ENCODE peak calls at places on chromosomes 11 and 22, in nine cellular contexts. E is mucosa of descending colon, Q is H9, V is OCI-LY7, P is epithelial cell of esophagus, G is left ventricle myocardium inferior, H is Calu3, R is AG09309, A is HFFc6. W is an unnamed sample.

GRCh38 chr22:37765498-37765897 is 42.2 kb upstream of the GCAT start:
- DNase-seq in E (no peak), Q (no peak), V (no peak), P (no peak), G (peak; percentile 70), H (no peak), R (no peak), A (no peak), W (no peak)

GRCh38 chr11:128501576-128502549 is 85.5 kb downstream of the ETS1 start:
- DNase-seq in E (peak; percentile 52), Q (no peak), V (no peak), P (no peak), G (peak; percentile 50), H (no peak), R (no peak), A (peak; percentile 80), W (peak; percentile 82)

GRCh38 chr11:102487214-102487613 is 34.6 kb upstream of the TMEM123 start:
- DNase-seq in E (no peak), Q (no peak), V (no peak), P (no peak), G (no peak), H (no peak), R (no peak), A (no peak), W (no peak)

GRCh38 chr22:24976442-24977218 is 24.1 kb downstream of the KIAA1671 start:
- DNase-seq in E (no peak), Q (no peak), V (no peak), P (peak; percentile 81), G (no peak), H (no peak), R (no peak), A (no peak), W (no peak)

GRCh38 chr11:6413791-6414231 is 5.1 kb downstream of the APBB1 start:
- DNase-seq in E (no peak), Q (no peak), V (no peak), P (no peak), G (no peak), H (no peak), R (no peak), A (no peak), W (no peak)

GRCh38 chr11:101686514-101686913 is 102.7 kb upstream of the TRPC6 start:
- DNase-seq in E (no peak), Q (no peak), V (no peak), P (peak; percentile 95), G (no peak), H (peak; percentile 39), R (peak; percentile 34), A (no peak), W (peak; percentile 57)

GRCh38 chr11:117084992-117085391 is 13.2 kb downstream of the SIK3 start:
- DNase-seq in E (no peak), Q (no peak), V (no peak), P (no peak), G (no peak), H (no peak), R (no peak), A (no peak), W (no peak)

GRCh38 chr22:39360674-39361413 is 11.1 kb downstream of the SYNGR1 start:
- DNase-seq in E (no peak), Q (peak; percentile 43), V (no peak), P (peak; percentile 83), G (no peak), H (peak; percentile 25), R (no peak), A (no peak), W (no peak)

GRCh38 chr11:67439321-67440228 is 2.1 kb upstream of the PTPRCAP start:
- DNase-seq in E (no peak), Q (peak; percentile 63), V (no peak), P (peak; percentile 53), G (no peak), H (peak; percentile 45), R (no peak), A (peak; percentile 16), W (no peak)

GRCh38 chr11:67440229-67441081 is 2.8 kb downstream of the CORO1B start:
- DNase-seq in E (no peak), Q (no peak), V (peak; percentile 27), P (no peak), G (no peak), H (no peak), R (no peak), A (no peak), W (no peak)

GRCh38 chr11:67436459-67437081 is 912 bp downstream of the PTPRCAP start:
- DNase-seq in E (peak; percentile 55), Q (peak; percentile 85), V (peak; percentile 91), P (no peak), G (no peak), H (no peak), R (no peak), A (no peak), W (no peak)

GRCh38 chr11:67437082-67437821 is at the start of gene PTPRCAP:
- DNase-seq in E (peak; percentile 63), Q (no peak), V (peak; percentile 89), P (no peak), G (no peak), H (no peak), R (no peak), A (no peak), W (no peak)

DNA sequence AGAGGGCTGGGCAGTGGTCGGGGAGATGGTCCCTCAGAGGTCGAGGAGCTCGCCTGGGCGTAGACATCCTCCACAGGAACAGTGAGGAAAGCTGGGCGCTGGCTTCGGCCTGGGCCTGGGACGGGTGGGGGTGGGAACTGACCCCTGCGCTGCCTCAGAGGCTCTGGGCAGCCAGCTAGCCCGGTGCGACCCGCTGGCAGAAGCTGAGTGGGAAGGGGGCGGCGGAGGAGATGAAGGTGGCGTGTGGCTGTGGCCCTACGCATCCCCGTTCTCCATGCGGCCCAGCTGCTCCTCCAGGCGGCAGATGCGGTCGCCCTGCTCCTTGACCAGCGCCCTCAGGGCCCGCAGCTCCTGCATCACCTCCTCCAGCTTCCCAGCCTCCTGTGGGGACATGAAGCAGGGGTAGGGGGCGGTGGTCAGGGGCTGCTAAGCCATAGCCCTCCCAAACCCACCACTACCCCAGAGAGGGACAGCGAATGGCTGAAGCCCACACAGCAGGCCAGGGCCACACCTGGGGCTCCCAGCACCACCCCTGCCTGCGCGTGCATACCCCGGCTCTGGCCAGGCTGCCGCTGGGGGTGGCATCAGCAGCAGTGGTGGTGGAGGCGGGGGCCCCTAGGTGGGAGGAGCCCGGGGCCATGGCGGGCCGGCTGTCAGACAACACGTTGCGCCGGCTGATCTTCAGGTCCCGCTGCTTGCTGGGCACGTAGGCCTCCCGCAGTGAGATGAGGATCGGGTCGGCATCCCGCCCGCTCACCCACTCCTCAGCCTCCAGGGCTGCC is 830 bp upstream of the PTPRCAP start:
- DNase-seq in E (no peak), Q (peak; percentile 58), V (peak; percentile 81), P (no peak), G (no peak), H (no peak), R (no peak), A (no peak), W (no peak)
- TF ChIP-seq CTCF in E (no peak), Q (no peak), V (peak; percentile 28), P (no peak), G (no peak), H (no peak), R (no peak), A (no peak), W (no peak)

DNA sequence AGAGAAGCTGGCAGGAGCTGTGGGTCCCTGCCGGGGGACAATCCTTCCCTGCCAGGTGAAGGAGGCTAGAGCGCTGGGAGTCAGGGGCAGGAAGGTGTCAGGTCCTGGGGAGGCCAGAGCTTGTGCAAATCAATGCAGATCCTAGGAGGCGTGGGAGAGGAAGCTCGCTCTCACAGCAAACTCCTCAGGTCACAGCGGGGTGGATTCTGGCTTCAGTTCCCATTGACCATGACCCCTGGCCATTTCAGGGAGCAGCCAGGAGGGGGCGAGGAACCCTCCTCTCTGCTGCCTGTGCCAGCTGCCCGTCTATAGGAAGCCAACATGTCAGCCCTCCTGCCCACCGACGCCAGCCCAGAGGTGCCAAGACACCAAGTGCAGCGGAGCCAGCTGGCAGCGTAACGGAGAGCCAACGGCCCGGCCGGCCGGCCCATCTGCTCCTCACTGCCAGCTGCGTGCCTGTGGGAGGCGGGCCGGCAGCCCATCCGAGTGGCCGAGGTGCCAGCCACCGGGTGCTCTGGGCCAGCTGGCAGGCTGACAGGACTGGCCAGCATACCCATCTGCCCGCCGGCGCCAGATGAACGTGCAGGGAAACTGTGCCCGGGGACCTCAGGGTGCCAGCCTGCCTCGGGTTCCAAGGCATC is 374.9 kb downstream of the MIAT start:
- DNase-seq in E (no peak), Q (peak; percentile 82), V (no peak), P (no peak), G (no peak), H (no peak), R (no peak), A (no peak), W (no peak)
- TF ChIP-seq CTCF in E (no peak), Q (peak; percentile 75), V (peak; percentile 16), P (no peak), G (peak; percentile 17), H (no peak), R (peak; percentile 27), A (no peak), W (peak; percentile 13)

DNA sequence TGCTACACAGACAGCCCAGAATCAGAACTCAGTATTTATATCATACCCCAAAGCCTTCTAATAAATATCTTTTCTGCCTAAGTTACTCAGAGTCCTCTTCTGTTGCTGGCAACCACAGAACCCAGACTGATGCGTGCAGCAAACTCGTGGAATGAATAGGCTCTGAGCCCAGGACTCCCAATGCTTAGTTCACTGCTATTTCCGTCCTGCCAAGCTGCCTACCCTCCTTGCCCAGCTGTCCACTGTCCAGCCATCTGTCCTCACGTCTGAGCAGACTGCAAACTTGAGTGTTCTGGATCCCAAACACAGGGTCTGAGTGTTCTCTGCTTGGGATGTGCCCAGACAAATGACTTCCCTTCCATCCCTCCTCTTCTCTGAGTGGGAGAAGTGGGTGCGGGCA is 19.4 kb downstream of the PTPN5 start:
- DNase-seq in E (no peak), Q (no peak), V (no peak), P (no peak), G (no peak), H (no peak), R (no peak), A (peak; percentile 21), W (no peak)
- TF ChIP-seq CTCF in E (no peak), Q (no peak), V (no peak), P (no peak), G (no peak), H (no peak), R (no peak), A (no peak), W (no peak)

GRCh38 chr11:61613711-61614254 is 32.9 kb upstream of the SYT7 start:
- DNase-seq in E (no peak), Q (no peak), V (no peak), P (no peak), G (no peak), H (no peak), R (no peak), A (no peak), W (no peak)

GRCh38 chr11:61618991-61619390 is 38.1 kb upstream of the SYT7 start:
- DNase-seq in E (no peak), Q (no peak), V (no peak), P (no peak), G (no peak), H (no peak), R (no peak), A (no peak), W (no peak)

GRCh38 chr11:61617515-61617914 is 36.6 kb upstream of the SYT7 start:
- DNase-seq in E (no peak), Q (no peak), V (no peak), P (no peak), G (no peak), H (no peak), R (no peak), A (no peak), W (peak; percentile 73)

GRCh38 chr11:61619827-61620226 is 39.0 kb upstream of the SYT7 start:
- DNase-seq in E (no peak), Q (no peak), V (no peak), P (no peak), G (no peak), H (no peak), R (no peak), A (no peak), W (no peak)

DNA sequence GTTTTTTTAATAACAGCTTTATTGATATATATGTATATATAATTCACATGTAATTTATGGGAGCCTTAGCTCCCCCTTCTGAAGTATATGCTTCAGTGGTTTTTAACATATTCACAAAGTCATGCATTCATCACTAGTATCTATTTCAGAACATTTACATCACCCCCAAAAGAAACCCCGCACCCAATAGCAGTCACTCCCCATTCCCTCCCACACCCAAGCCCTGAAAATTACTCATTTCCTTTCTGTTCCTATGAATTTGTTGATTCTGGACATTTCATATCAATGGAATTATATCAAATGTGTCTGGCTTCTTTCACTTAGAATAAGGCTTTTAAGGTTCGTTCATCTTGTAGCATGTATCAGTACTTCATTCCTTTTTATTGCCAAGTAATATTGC is 35.6 kb upstream of the SYT7 start:
- DNase-seq in E (no peak), Q (no peak), V (no peak), P (peak; percentile 66), G (no peak), H (no peak), R (no peak), A (no peak), W (peak; percentile 82)
- TF ChIP-seq CTCF in E (no peak), Q (no peak), V (no peak), P (no peak), G (no peak), H (no peak), R (no peak), A (no peak), W (no peak)